ENCODE peak calls at places on chromosomes 1 and 21, in eight cellular contexts. One of them, this sample, is unnamed.

GRCh38 chr1:18946550-18947381 is 9.7 kb downstream of the IFFO2 start:
- DNase-seq in kidney: peak
- DNase-seq in stimulated activated CD8-positive, alpha-beta memory T cell treated with anti-CD3 and anti-CD28 coated beads, Interleukin-7, amount 100 ng/mL, for 1 hour: no peak
- DNase-seq in mesenteric fat pad: no peak
- DNase-seq in NCI-H82: no peak
- DNase-seq in OCI-LY7: no peak
- DNase-seq in DMS153: no peak
- DNase-seq in Right ventricle myocardium superior: no peak
- DNase-seq in this sample: no peak

GRCh38 chr1:231016234-231016633 is 23.8 kb downstream of the FAM89A start:
- DNase-seq in kidney: no peak
- DNase-seq in stimulated activated CD8-positive, alpha-beta memory T cell treated with anti-CD3 and anti-CD28 coated beads, Interleukin-7, amount 100 ng/mL, for 1 hour: no peak
- DNase-seq in mesenteric fat pad: no peak
- DNase-seq in NCI-H82: no peak
- DNase-seq in OCI-LY7: no peak
- DNase-seq in DMS153: no peak
- DNase-seq in Right ventricle myocardium superior: no peak
- DNase-seq in this sample: no peak

GRCh38 chr21:34614443-34614692 is 545 bp downstream of the RCAN1 start:
- DNase-seq in kidney: no peak
- DNase-seq in stimulated activated CD8-positive, alpha-beta memory T cell treated with anti-CD3 and anti-CD28 coated beads, Interleukin-7, amount 100 ng/mL, for 1 hour: no peak
- DNase-seq in mesenteric fat pad: no peak
- DNase-seq in NCI-H82: no peak
- DNase-seq in OCI-LY7: no peak
- DNase-seq in DMS153: no peak
- DNase-seq in Right ventricle myocardium superior: no peak
- DNase-seq in this sample: no peak

GRCh38 chr1:10295471-10296085 is 85.2 kb downstream of the KIF1B start:
- DNase-seq in kidney: no peak
- DNase-seq in stimulated activated CD8-positive, alpha-beta memory T cell treated with anti-CD3 and anti-CD28 coated beads, Interleukin-7, amount 100 ng/mL, for 1 hour: no peak
- DNase-seq in mesenteric fat pad: no peak
- DNase-seq in NCI-H82: no peak
- DNase-seq in OCI-LY7: no peak
- DNase-seq in DMS153: no peak
- DNase-seq in Right ventricle myocardium superior: no peak
- DNase-seq in this sample: no peak

GRCh38 chr1:181073638-181074037 is 14.9 kb upstream of the IER5 start:
- DNase-seq in kidney: no peak
- DNase-seq in stimulated activated CD8-positive, alpha-beta memory T cell treated with anti-CD3 and anti-CD28 coated beads, Interleukin-7, amount 100 ng/mL, for 1 hour: no peak
- DNase-seq in mesenteric fat pad: no peak
- DNase-seq in NCI-H82: no peak
- DNase-seq in OCI-LY7: no peak
- DNase-seq in DMS153: peak
- DNase-seq in Right ventricle myocardium superior: no peak
- DNase-seq in this sample: no peak

GRCh38 chr1:28718601-28719331 is 18.0 kb upstream of the YTHDF2 start:
- DNase-seq in kidney: no peak
- DNase-seq in stimulated activated CD8-positive, alpha-beta memory T cell treated with anti-CD3 and anti-CD28 coated beads, Interleukin-7, amount 100 ng/mL, for 1 hour: no peak
- DNase-seq in mesenteric fat pad: no peak
- DNase-seq in NCI-H82: peak
- DNase-seq in OCI-LY7: no peak
- DNase-seq in DMS153: peak
- DNase-seq in Right ventricle myocardium superior: no peak
- DNase-seq in this sample: no peak

GRCh38 chr1:54952950-54953718 is 27.3 kb upstream of the TMEM61 start:
- DNase-seq in kidney: no peak
- DNase-seq in stimulated activated CD8-positive, alpha-beta memory T cell treated with anti-CD3 and anti-CD28 coated beads, Interleukin-7, amount 100 ng/mL, for 1 hour: no peak
- DNase-seq in mesenteric fat pad: no peak
- DNase-seq in NCI-H82: no peak
- DNase-seq in OCI-LY7: no peak
- DNase-seq in DMS153: no peak
- DNase-seq in Right ventricle myocardium superior: no peak
- DNase-seq in this sample: no peak

GRCh38 chr1:165057956-165058355 is 298.6 kb downstream of the LMX1A start:
- DNase-seq in kidney: no peak
- DNase-seq in stimulated activated CD8-positive, alpha-beta memory T cell treated with anti-CD3 and anti-CD28 coated beads, Interleukin-7, amount 100 ng/mL, for 1 hour: no peak
- DNase-seq in mesenteric fat pad: no peak
- DNase-seq in NCI-H82: no peak
- DNase-seq in OCI-LY7: no peak
- DNase-seq in DMS153: no peak
- DNase-seq in Right ventricle myocardium superior: no peak
- DNase-seq in this sample: no peak

GRCh38 chr1:219847215-219847855 is 81.0 kb downstream of the SLC30A10 start:
- DNase-seq in kidney: no peak
- DNase-seq in stimulated activated CD8-positive, alpha-beta memory T cell treated with anti-CD3 and anti-CD28 coated beads, Interleukin-7, amount 100 ng/mL, for 1 hour: no peak
- DNase-seq in mesenteric fat pad: no peak
- DNase-seq in NCI-H82: no peak
- DNase-seq in OCI-LY7: no peak
- DNase-seq in DMS153: no peak
- DNase-seq in Right ventricle myocardium superior: no peak
- DNase-seq in this sample: no peak

GRCh38 chr1:36352141-36352909 is 28.9 kb upstream of the EVA1B start:
- DNase-seq in kidney: no peak
- DNase-seq in stimulated activated CD8-positive, alpha-beta memory T cell treated with anti-CD3 and anti-CD28 coated beads, Interleukin-7, amount 100 ng/mL, for 1 hour: no peak
- DNase-seq in mesenteric fat pad: no peak
- DNase-seq in NCI-H82: no peak
- DNase-seq in OCI-LY7: no peak
- DNase-seq in DMS153: no peak
- DNase-seq in Right ventricle myocardium superior: no peak
- DNase-seq in this sample: no peak

GRCh38 chr1:92210701-92211100 is 7.0 kb upstream of the C1orf146 start:
- DNase-seq in kidney: no peak
- DNase-seq in stimulated activated CD8-positive, alpha-beta memory T cell treated with anti-CD3 and anti-CD28 coated beads, Interleukin-7, amount 100 ng/mL, for 1 hour: no peak
- DNase-seq in mesenteric fat pad: no peak
- DNase-seq in NCI-H82: no peak
- DNase-seq in OCI-LY7: no peak
- DNase-seq in DMS153: no peak
- DNase-seq in Right ventricle myocardium superior: no peak
- DNase-seq in this sample: no peak

GRCh38 chr1:1621173-1621661 is 5.9 kb downstream of the MIB2 start:
- DNase-seq in kidney: peak
- DNase-seq in stimulated activated CD8-positive, alpha-beta memory T cell treated with anti-CD3 and anti-CD28 coated beads, Interleukin-7, amount 100 ng/mL, for 1 hour: no peak
- DNase-seq in mesenteric fat pad: no peak
- DNase-seq in NCI-H82: no peak
- DNase-seq in OCI-LY7: no peak
- DNase-seq in DMS153: no peak
- DNase-seq in Right ventricle myocardium superior: peak
- DNase-seq in this sample: no peak

GRCh38 chr1:239619190-239619589 is 232.8 kb downstream of the CHRM3 start:
- DNase-seq in kidney: no peak
- DNase-seq in stimulated activated CD8-positive, alpha-beta memory T cell treated with anti-CD3 and anti-CD28 coated beads, Interleukin-7, amount 100 ng/mL, for 1 hour: no peak
- DNase-seq in mesenteric fat pad: no peak
- DNase-seq in NCI-H82: no peak
- DNase-seq in OCI-LY7: no peak
- DNase-seq in DMS153: no peak
- DNase-seq in Right ventricle myocardium superior: no peak
- DNase-seq in this sample: no peak